ENCODE peak calls at places on chromosomes 12 and 14, in seven cellular contexts. One of them, this sample, is unnamed.
A peak's percentile ranks its signal among the peaks of the same experiment; 100 is the strongest.

GRCh38 chr12:9760699-9761406 is at the start of gene CD69:
- DNase-seq in GM12878: peak; percentile 95
- DNase-seq in transverse colon: peak; percentile 71
- DNase-seq in SK-N-SH: no peak
- DNase-seq in vagina: no peak
- DNase-seq in suprapubic skin: no peak
- DNase-seq in GM12891: no peak
- DNase-seq in this sample: no peak

GRCh38 chr12:110367209-110367864 is 36.2 kb downstream of the ANAPC7 start:
- DNase-seq in suprapubic skin: no peak
- DNase-seq in transverse colon: peak; percentile 23
- DNase-seq in GM12891: no peak
- DNase-seq in vagina: no peak
- DNase-seq in GM12878: no peak
- DNase-seq in SK-N-SH: no peak
- DNase-seq in this sample: no peak

GRCh38 chr12:47590771-47591368 is 115.0 kb downstream of the RPAP3 start:
- DNase-seq in GM12891: no peak
- DNase-seq in suprapubic skin: no peak
- DNase-seq in GM12878: no peak
- DNase-seq in vagina: no peak
- DNase-seq in SK-N-SH: no peak
- DNase-seq in transverse colon: no peak
- DNase-seq in this sample: no peak

GRCh38 chr14:66662374-66662773 is 154.4 kb downstream of the GPHN start:
- DNase-seq in suprapubic skin: no peak
- DNase-seq in GM12878: no peak
- DNase-seq in transverse colon: no peak
- DNase-seq in SK-N-SH: no peak
- DNase-seq in vagina: no peak
- DNase-seq in GM12891: no peak
- DNase-seq in this sample: no peak

GRCh38 chr12:122850695-122851350 is 15.6 kb downstream of the HIP1R start:
- DNase-seq in transverse colon: no peak
- DNase-seq in GM12891: no peak
- DNase-seq in vagina: no peak
- DNase-seq in suprapubic skin: no peak
- DNase-seq in SK-N-SH: peak; percentile 30
- DNase-seq in GM12878: no peak
- DNase-seq in this sample: no peak

GRCh38 chr14:56794557-56795283 is 15.6 kb downstream of the OTX2 start:
- DNase-seq in suprapubic skin: no peak
- DNase-seq in GM12878: no peak
- DNase-seq in GM12891: no peak
- DNase-seq in SK-N-SH: no peak
- DNase-seq in vagina: no peak
- DNase-seq in transverse colon: no peak
- DNase-seq in this sample: no peak

GRCh38 chr12:129002447-129002846 is 149.2 kb downstream of the GLT1D1 start:
- DNase-seq in SK-N-SH: no peak
- DNase-seq in suprapubic skin: no peak
- DNase-seq in GM12891: no peak
- DNase-seq in GM12878: no peak
- DNase-seq in vagina: no peak
- DNase-seq in transverse colon: no peak
- DNase-seq in this sample: no peak

GRCh38 chr12:28222081-28222700 is 31.9 kb downstream of the CCDC91 start:
- DNase-seq in GM12891: no peak
- DNase-seq in SK-N-SH: no peak
- DNase-seq in vagina: no peak
- DNase-seq in suprapubic skin: no peak
- DNase-seq in transverse colon: no peak
- DNase-seq in GM12878: no peak
- DNase-seq in this sample: no peak

GRCh38 chr12:71107976-71108749 is 49.6 kb downstream of the TSPAN8 start:
- DNase-seq in GM12878: no peak
- DNase-seq in transverse colon: no peak
- DNase-seq in vagina: no peak
- DNase-seq in GM12891: no peak
- DNase-seq in SK-N-SH: no peak
- DNase-seq in suprapubic skin: no peak
- DNase-seq in this sample: no peak

GRCh38 chr12:95446511-95446910 is 27.4 kb upstream of the METAP2 start:
- DNase-seq in vagina: no peak
- DNase-seq in GM12878: no peak
- DNase-seq in transverse colon: peak; percentile 69
- DNase-seq in SK-N-SH: peak; percentile 22
- DNase-seq in suprapubic skin: no peak
- DNase-seq in GM12891: no peak
- DNase-seq in this sample: no peak

GRCh38 chr12:4807116-4807783 is 87.0 kb downstream of the GALNT8 start:
- DNase-seq in vagina: no peak
- DNase-seq in transverse colon: no peak
- DNase-seq in GM12878: no peak
- DNase-seq in GM12891: no peak
- DNase-seq in SK-N-SH: no peak
- DNase-seq in suprapubic skin: no peak
- DNase-seq in this sample: no peak

GRCh38 chr14:76719664-76720063 is 41.6 kb upstream of the VASH1 start:
- DNase-seq in GM12891: no peak
- DNase-seq in transverse colon: no peak
- DNase-seq in vagina: no peak
- DNase-seq in GM12878: no peak
- DNase-seq in SK-N-SH: no peak
- DNase-seq in suprapubic skin: no peak
- DNase-seq in this sample: no peak

GRCh38 chr12:112900298-112901145 is 6.2 kb upstream of the OAS1 start:
- DNase-seq in GM12891: no peak
- DNase-seq in transverse colon: peak; percentile 53
- DNase-seq in vagina: no peak
- DNase-seq in GM12878: no peak
- DNase-seq in suprapubic skin: no peak
- DNase-seq in SK-N-SH: peak; percentile 50
- DNase-seq in this sample: peak; percentile 30

GRCh38 chr12:121038861-121039654 is at the start of gene OASL:
- DNase-seq in suprapubic skin: no peak
- DNase-seq in GM12878: peak; percentile 63
- DNase-seq in SK-N-SH: peak; percentile 34
- DNase-seq in transverse colon: peak; percentile 77
- DNase-seq in GM12891: peak; percentile 37
- DNase-seq in vagina: no peak
- DNase-seq in this sample: no peak

GRCh38 chr14:61244051-61244450 is 37.1 kb downstream of the TMEM30B start:
- DNase-seq in GM12891: no peak
- DNase-seq in SK-N-SH: no peak
- DNase-seq in suprapubic skin: no peak
- DNase-seq in GM12878: no peak
- DNase-seq in vagina: no peak
- DNase-seq in transverse colon: no peak
- DNase-seq in this sample: no peak

GRCh38 chr12:132622437-132623071 is 4.0 kb downstream of the P2RX2 start:
- DNase-seq in suprapubic skin: no peak
- DNase-seq in GM12878: no peak
- DNase-seq in transverse colon: no peak
- DNase-seq in vagina: no peak
- DNase-seq in GM12891: no peak
- DNase-seq in SK-N-SH: no peak
- DNase-seq in this sample: no peak

GRCh38 chr14:60350366-60350720 is 101.3 kb downstream of the PPM1A start:
- DNase-seq in SK-N-SH: no peak
- DNase-seq in transverse colon: no peak
- DNase-seq in GM12891: no peak
- DNase-seq in GM12878: no peak
- DNase-seq in suprapubic skin: no peak
- DNase-seq in vagina: no peak
- DNase-seq in this sample: no peak

GRCh38 chr12:52307836-52308806 is 13.1 kb downstream of the KRT83 start:
- DNase-seq in transverse colon: peak; percentile 45
- DNase-seq in SK-N-SH: peak; percentile 89
- DNase-seq in GM12878: no peak
- DNase-seq in suprapubic skin: no peak
- DNase-seq in vagina: no peak
- DNase-seq in GM12891: peak; percentile 65
- DNase-seq in this sample: no peak

GRCh38 chr12:51419473-51420228 is 5.0 kb upstream of the SLC4A8 start:
- DNase-seq in GM12878: no peak
- DNase-seq in transverse colon: no peak
- DNase-seq in SK-N-SH: no peak
- DNase-seq in GM12891: no peak
- DNase-seq in vagina: no peak
- DNase-seq in suprapubic skin: no peak
- DNase-seq in this sample: no peak

GRCh38 chr14:61889914-61890351 is 127.7 kb downstream of the SNAPC1 start:
- DNase-seq in transverse colon: no peak
- DNase-seq in GM12891: peak; percentile 27
- DNase-seq in suprapubic skin: no peak
- DNase-seq in vagina: no peak
- DNase-seq in SK-N-SH: no peak
- DNase-seq in GM12878: peak; percentile 81
- DNase-seq in this sample: no peak

GRCh38 chr14:50924848-50925247 is 19.4 kb downstream of the PYGL start:
- DNase-seq in GM12878: no peak
- DNase-seq in SK-N-SH: no peak
- DNase-seq in GM12891: no peak
- DNase-seq in vagina: no peak
- DNase-seq in suprapubic skin: no peak
- DNase-seq in transverse colon: no peak
- DNase-seq in this sample: no peak

GRCh38 chr12:105948331-105948730 is 190.4 kb downstream of the NUAK1 start:
- DNase-seq in suprapubic skin: no peak
- DNase-seq in transverse colon: no peak
- DNase-seq in GM12891: no peak
- DNase-seq in vagina: no peak
- DNase-seq in GM12878: no peak
- DNase-seq in SK-N-SH: no peak
- DNase-seq in this sample: no peak

GRCh38 chr14:74852922-74853530 is 22.9 kb downstream of the PROX2 start:
- DNase-seq in SK-N-SH: no peak
- DNase-seq in transverse colon: no peak
- DNase-seq in GM12878: no peak
- DNase-seq in vagina: no peak
- DNase-seq in GM12891: no peak
- DNase-seq in suprapubic skin: no peak
- DNase-seq in this sample: no peak

GRCh38 chr12:94697631-94698030 is 47.3 kb upstream of the TMCC3 start:
- DNase-seq in vagina: no peak
- DNase-seq in GM12878: no peak
- DNase-seq in SK-N-SH: no peak
- DNase-seq in suprapubic skin: no peak
- DNase-seq in GM12891: no peak
- DNase-seq in transverse colon: no peak
- DNase-seq in this sample: no peak

GRCh38 chr14:35419429-35419841 is 14.9 kb upstream of the NFKBIA start:
- DNase-seq in GM12878: no peak
- DNase-seq in GM12891: no peak
- DNase-seq in SK-N-SH: no peak
- DNase-seq in vagina: no peak
- DNase-seq in transverse colon: no peak
- DNase-seq in suprapubic skin: no peak
- DNase-seq in this sample: no peak

GRCh38 chr14:70882771-70883492 is 24.3 kb upstream of the PCNX1 start:
- DNase-seq in vagina: no peak
- DNase-seq in suprapubic skin: no peak
- DNase-seq in SK-N-SH: no peak
- DNase-seq in transverse colon: no peak
- DNase-seq in GM12878: peak; percentile 54
- DNase-seq in GM12891: no peak
- DNase-seq in this sample: no peak
- TF ChIP-seq POLR2AphosphoS5 in vagina: no peak
- TF ChIP-seq POLR2AphosphoS5 in suprapubic skin: no peak
- TF ChIP-seq POLR2AphosphoS5 in SK-N-SH: no peak
- TF ChIP-seq POLR2AphosphoS5 in transverse colon: no peak
- TF ChIP-seq POLR2AphosphoS5 in GM12878: no peak
- TF ChIP-seq POLR2AphosphoS5 in GM12891: no peak
- TF ChIP-seq POLR2AphosphoS5 in this sample: no peak

DNA sequence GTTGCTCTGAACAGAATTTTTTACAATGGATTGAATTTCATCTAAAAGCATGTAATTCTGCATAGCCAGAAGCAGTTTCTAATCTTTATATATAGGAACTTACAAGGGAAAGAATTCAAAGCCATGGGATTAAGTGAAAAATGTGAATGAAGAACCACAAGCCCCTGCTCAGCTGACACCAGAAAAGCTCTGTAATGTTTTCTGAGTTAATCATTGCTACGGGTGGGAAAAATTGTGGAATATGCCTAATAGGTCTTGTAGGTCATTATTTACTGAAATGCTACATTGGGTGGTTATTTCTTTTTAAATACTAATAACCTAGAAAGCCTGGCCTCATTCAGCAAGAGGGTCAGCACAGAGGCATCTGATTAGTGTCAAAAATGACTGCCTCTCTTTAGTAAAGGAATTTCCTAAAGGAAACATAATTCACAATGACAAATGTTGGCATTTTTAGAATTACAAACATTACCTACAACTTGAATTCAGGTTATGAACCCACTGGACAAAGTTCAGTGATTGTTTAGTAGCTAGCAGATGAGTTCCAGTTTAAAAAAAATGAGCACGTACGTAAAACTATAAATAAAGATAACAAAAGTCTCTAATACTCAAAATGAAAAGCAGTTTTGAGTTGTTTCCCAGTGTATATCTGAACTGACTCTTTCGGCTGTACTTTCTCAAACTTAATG is 75.3 kb downstream of the BMP4 start:
- DNase-seq in GM12891: no peak
- DNase-seq in vagina: no peak
- DNase-seq in GM12878: no peak
- DNase-seq in SK-N-SH: no peak
- DNase-seq in transverse colon: no peak
- DNase-seq in suprapubic skin: no peak
- DNase-seq in this sample: no peak
- TF ChIP-seq POLR2AphosphoS5 in GM12891: no peak
- TF ChIP-seq POLR2AphosphoS5 in vagina: no peak
- TF ChIP-seq POLR2AphosphoS5 in GM12878: no peak
- TF ChIP-seq POLR2AphosphoS5 in SK-N-SH: no peak
- TF ChIP-seq POLR2AphosphoS5 in transverse colon: no peak
- TF ChIP-seq POLR2AphosphoS5 in suprapubic skin: no peak
- TF ChIP-seq POLR2AphosphoS5 in this sample: no peak

GRCh38 chr14:105337966-105338365 is 23.4 kb downstream of the PACS2 start:
- DNase-seq in GM12878: no peak
- DNase-seq in vagina: no peak
- DNase-seq in SK-N-SH: no peak
- DNase-seq in transverse colon: no peak
- DNase-seq in GM12891: no peak
- DNase-seq in suprapubic skin: no peak
- DNase-seq in this sample: no peak
- TF ChIP-seq POLR2AphosphoS5 in GM12878: no peak
- TF ChIP-seq POLR2AphosphoS5 in vagina: no peak
- TF ChIP-seq POLR2AphosphoS5 in SK-N-SH: no peak
- TF ChIP-seq POLR2AphosphoS5 in transverse colon: no peak
- TF ChIP-seq POLR2AphosphoS5 in GM12891: no peak
- TF ChIP-seq POLR2AphosphoS5 in suprapubic skin: no peak
- TF ChIP-seq POLR2AphosphoS5 in this sample: no peak

DNA sequence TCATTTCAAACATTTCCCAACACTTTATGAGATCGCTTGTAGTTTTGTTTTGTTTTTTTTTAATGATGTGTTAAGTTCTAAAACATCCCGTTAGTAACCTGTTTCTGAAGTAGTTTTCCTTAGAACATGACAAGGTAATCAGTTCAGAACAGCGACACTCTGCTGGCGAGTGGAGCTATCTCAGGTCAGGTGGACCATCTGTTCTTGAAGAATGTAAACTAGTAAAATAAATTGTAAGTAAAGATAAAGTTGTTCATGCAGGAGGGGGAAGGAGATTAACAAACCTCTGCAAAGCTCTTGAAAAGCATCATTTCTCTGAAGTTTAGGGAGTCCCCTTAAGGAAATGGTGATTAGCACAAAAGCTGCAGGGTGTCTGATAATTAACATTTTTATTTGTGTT is 71.9 kb upstream of the DACT1 start:
- DNase-seq in GM12891: no peak
- DNase-seq in GM12878: no peak
- DNase-seq in suprapubic skin: no peak
- DNase-seq in vagina: no peak
- DNase-seq in transverse colon: no peak
- DNase-seq in SK-N-SH: no peak
- DNase-seq in this sample: no peak
- TF ChIP-seq POLR2AphosphoS5 in GM12891: no peak
- TF ChIP-seq POLR2AphosphoS5 in GM12878: no peak
- TF ChIP-seq POLR2AphosphoS5 in suprapubic skin: no peak
- TF ChIP-seq POLR2AphosphoS5 in vagina: no peak
- TF ChIP-seq POLR2AphosphoS5 in transverse colon: no peak
- TF ChIP-seq POLR2AphosphoS5 in SK-N-SH: no peak
- TF ChIP-seq POLR2AphosphoS5 in this sample: no peak

This sample was measured in Panc1.